ENCODE peak calls at places on chromosomes 4 and X, in four cellular contexts. One of them, this sample, is unnamed.

GRCh38 chr4:41645716-41646115 is 102.8 kb downstream of the PHOX2B start:
- DNase-seq in HepG2: no peak
- DNase-seq in K562: no peak
- DNase-seq in GM12878: no peak
- DNase-seq in this sample: no peak

GRCh38 chr4:37822220-37822619 is 4.3 kb upstream of the PGM2 start:
- DNase-seq in HepG2: no peak
- DNase-seq in K562: no peak
- DNase-seq in GM12878: no peak
- DNase-seq in this sample: no peak

GRCh38 chr4:23484689-23485088 is 405.2 kb downstream of the PPARGC1A start:
- DNase-seq in HepG2: no peak
- DNase-seq in K562: no peak
- DNase-seq in GM12878: no peak
- DNase-seq in this sample: no peak

GRCh38 chrX:54695231-54695630 is 102.8 kb downstream of the ITIH6 start:
- DNase-seq in HepG2: no peak
- DNase-seq in K562: no peak
- DNase-seq in GM12878: no peak
- DNase-seq in this sample: no peak

GRCh38 chr4:93359609-93360008 is 468.9 kb upstream of the ATOH1 start:
- DNase-seq in HepG2: no peak
- DNase-seq in K562: no peak
- DNase-seq in GM12878: no peak
- DNase-seq in this sample: no peak

GRCh38 chr4:122700178-122700725 is 32.3 kb upstream of the BBS12 start:
- DNase-seq in HepG2: peak
- DNase-seq in K562: peak
- DNase-seq in GM12878: no peak
- DNase-seq in this sample: peak

GRCh38 chrX:57929373-57929772 is 19.1 kb upstream of the ZXDA start:
- DNase-seq in HepG2: peak
- DNase-seq in K562: peak
- DNase-seq in GM12878: no peak
- DNase-seq in this sample: no peak

GRCh38 chrX:10414872-10415703 is 205.3 kb downstream of the MID1 start:
- DNase-seq in HepG2: no peak
- DNase-seq in K562: no peak
- DNase-seq in GM12878: no peak
- DNase-seq in this sample: no peak

GRCh38 chr4:133152801-133153526 is 3.9 kb downstream of the PCDH10 start:
- DNase-seq in HepG2: no peak
- DNase-seq in K562: no peak
- DNase-seq in GM12878: no peak
- DNase-seq in this sample: no peak

DNA sequence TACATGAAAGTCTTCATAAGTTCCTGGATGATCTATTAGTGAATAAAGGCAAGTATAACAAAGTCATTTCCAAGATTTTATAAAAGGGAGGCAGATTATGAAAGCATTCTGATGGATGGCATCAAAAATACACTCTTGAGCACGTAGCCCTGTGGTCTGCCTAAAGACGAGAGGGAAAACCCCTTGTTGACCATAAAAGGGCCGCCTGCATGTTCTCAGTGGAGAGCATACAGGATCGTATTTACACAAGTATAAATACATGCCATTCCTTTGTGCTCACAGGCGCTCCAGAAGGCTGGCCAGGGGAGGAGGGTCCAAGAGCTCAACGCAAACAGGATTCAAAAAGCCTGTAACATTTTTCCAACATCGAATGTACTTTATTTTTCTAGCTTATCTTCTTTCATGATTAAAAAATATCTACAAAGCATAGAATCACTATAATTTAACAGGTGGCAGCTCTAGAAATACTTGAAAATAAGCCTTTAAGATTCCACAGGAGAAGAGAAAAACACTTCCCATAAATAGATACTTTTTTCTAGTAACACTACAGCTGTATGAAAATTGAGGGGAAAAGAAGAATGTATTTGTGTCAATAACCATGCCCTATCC is 29.6 kb downstream of the PDGFC start:
- DNase-seq in HepG2: peak
- DNase-seq in K562: no peak
- DNase-seq in GM12878: no peak
- DNase-seq in this sample: peak
- H3K27ac ChIP-seq in HepG2: peak
- H3K27ac ChIP-seq in K562: no peak
- H3K27ac ChIP-seq in GM12878: no peak
- H3K27ac ChIP-seq in this sample: no peak

GRCh38 chr4:87811977-87812376 is 12.6 kb downstream of the IBSP start:
- DNase-seq in HepG2: no peak
- DNase-seq in K562: no peak
- DNase-seq in GM12878: no peak
- DNase-seq in this sample: no peak
- TF ChIP-seq BHLHE40 in HepG2: no peak
- TF ChIP-seq BHLHE40 in K562: no peak
- TF ChIP-seq BHLHE40 in GM12878: no peak
- TF ChIP-seq BHLHE40 in this sample: no peak

GRCh38 chrX:111823703-111824102 is 52.3 kb upstream of the TRPC5OS start:
- DNase-seq in HepG2: no peak
- DNase-seq in K562: no peak
- DNase-seq in GM12878: no peak
- DNase-seq in this sample: no peak
- TF ChIP-seq MYC in HepG2: no peak
- TF ChIP-seq MYC in K562: no peak
- TF ChIP-seq MYC in GM12878: no peak
- TF ChIP-seq MYC in this sample: no peak

DNA sequence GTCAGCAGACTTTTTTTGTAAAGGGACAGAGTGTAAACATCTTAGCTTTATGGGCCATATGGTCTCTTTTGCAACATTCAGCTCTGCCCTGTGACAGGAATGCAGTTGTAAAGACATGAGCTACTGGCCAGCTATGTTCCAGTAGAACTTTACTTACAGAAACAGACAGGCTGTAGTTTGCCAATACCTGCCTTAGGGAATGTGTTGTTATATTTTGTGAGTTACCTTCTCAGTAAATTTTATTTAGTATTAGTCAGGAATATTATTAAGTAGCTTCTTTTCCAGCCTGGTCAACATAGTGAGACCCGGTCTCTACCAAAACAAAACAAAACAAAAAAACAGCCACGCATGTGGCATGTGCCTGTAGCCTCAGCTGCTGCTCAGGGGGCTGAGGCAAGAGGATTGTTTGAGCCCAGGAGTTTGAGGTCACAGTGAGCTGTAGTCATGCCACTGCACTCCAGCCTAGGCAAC is 48.8 kb downstream of the HTT start:
- DNase-seq in HepG2: no peak
- DNase-seq in K562: no peak
- DNase-seq in GM12878: no peak
- DNase-seq in this sample: no peak
- H3K27ac ChIP-seq in HepG2: no peak
- H3K27ac ChIP-seq in K562: no peak
- H3K27ac ChIP-seq in GM12878: no peak
- H3K27ac ChIP-seq in this sample: no peak

GRCh38 chr4:2462992-2463762 is 5.7 kb upstream of the RNF4 start:
- DNase-seq in HepG2: no peak
- DNase-seq in K562: no peak
- DNase-seq in GM12878: no peak
- DNase-seq in this sample: no peak
- TF ChIP-seq BHLHE40 in HepG2: no peak
- TF ChIP-seq BHLHE40 in K562: no peak
- TF ChIP-seq BHLHE40 in GM12878: no peak
- TF ChIP-seq BHLHE40 in this sample: no peak

This sample was measured in A549.